ENCODE peak calls at places on chromosomes 7 and 10, in six cellular contexts. S is Caco-2, I is AG10803, L is astrocyte of the spinal cord, J is psoas muscle, U is AG04450. X is an unnamed sample.

GRCh38 chr7:132964886-132965285 is 117.0 kb downstream of the CHCHD3 start:
- DNase-seq in I (no peak), J (no peak), S (no peak), U (no peak), L (no peak), X (no peak)

GRCh38 chr7:127759945-127760421 is 108.0 kb downstream of the SND1 start:
- DNase-seq in U (no peak), I (no peak), L (no peak), S (no peak), J (no peak), X (no peak)

GRCh38 chr10:6778992-6779701 is 199.1 kb upstream of the PRKCQ start:
- DNase-seq in J (no peak), S (no peak), U (peak; percentile 89), I (peak; percentile 95), L (peak; percentile 95), X (no peak)

GRCh38 chr7:142231716-142232115 is 26.1 kb downstream of the PRSS58 start:
- DNase-seq in I (no peak), S (peak; percentile 52), J (no peak), L (no peak), U (no peak), X (peak; percentile 12)

GRCh38 chr7:94449151-94449725 is 54.5 kb downstream of the COL1A2 start:
- DNase-seq in J (no peak), S (no peak), U (no peak), I (peak; percentile 54), L (peak; percentile 60), X (peak; percentile 60)

GRCh38 chr7:70040971-70041766 is 442.9 kb downstream of the AUTS2 start:
- DNase-seq in J (no peak), I (peak; percentile 48), U (no peak), S (no peak), L (peak; percentile 48), X (no peak)

GRCh38 chr7:21469894-21470293 is 42.0 kb downstream of the SP4 start:
- DNase-seq in L (no peak), I (no peak), S (no peak), J (no peak), U (no peak), X (no peak)

GRCh38 chr7:151867912-151868804 is 8.8 kb downstream of the PRKAG2 start:
- DNase-seq in I (no peak), J (peak; percentile 42), L (no peak), U (no peak), S (no peak), X (no peak)

GRCh38 chr7:149819141-149819960 is 18.8 kb upstream of the ZNF862 start:
- DNase-seq in I (no peak), S (no peak), L (no peak), U (no peak), J (peak; percentile 25), X (no peak)

GRCh38 chr7:47622946-47623640 is 41.2 kb upstream of the TNS3 start:
- DNase-seq in L (peak; percentile 91), U (peak; percentile 91), S (peak; percentile 79), I (peak; percentile 96), J (no peak), X (no peak)

GRCh38 chr10:17683541-17683940 is 39.6 kb downstream of the STAM start:
- DNase-seq in L (no peak), I (peak; percentile 18), J (no peak), S (no peak), U (no peak), X (no peak)

GRCh38 chr7:122544463-122544862 is 154.5 kb downstream of the RNF133 start:
- DNase-seq in L (no peak), J (no peak), I (no peak), U (no peak), S (no peak), X (peak; percentile 68)

GRCh38 chr10:53765311-53765710 is 992.7 kb upstream of the MBL2 start:
- DNase-seq in J (no peak), S (no peak), I (no peak), L (peak; percentile 40), U (no peak), X (no peak)

GRCh38 chr10:84600947-84601346 is 272.6 kb downstream of the CCSER2 start:
- DNase-seq in U (no peak), J (no peak), S (no peak), I (no peak), L (no peak), X (no peak)

GRCh38 chr10:5466451-5466996 is 32.8 kb downstream of the CALML5 start:
- DNase-seq in J (no peak), S (no peak), I (peak; percentile 61), U (peak; percentile 68), L (peak; percentile 82), X (no peak)

GRCh38 chr7:47722126-47722525 is 140.2 kb upstream of the TNS3 start:
- DNase-seq in J (no peak), I (no peak), S (no peak), U (no peak), L (no peak), X (no peak)

GRCh38 chr10:5570979-5571810 is 46.4 kb downstream of the CALML3 start:
- DNase-seq in S (no peak), I (no peak), U (no peak), J (peak; percentile 35), L (no peak), X (no peak)

DNA sequence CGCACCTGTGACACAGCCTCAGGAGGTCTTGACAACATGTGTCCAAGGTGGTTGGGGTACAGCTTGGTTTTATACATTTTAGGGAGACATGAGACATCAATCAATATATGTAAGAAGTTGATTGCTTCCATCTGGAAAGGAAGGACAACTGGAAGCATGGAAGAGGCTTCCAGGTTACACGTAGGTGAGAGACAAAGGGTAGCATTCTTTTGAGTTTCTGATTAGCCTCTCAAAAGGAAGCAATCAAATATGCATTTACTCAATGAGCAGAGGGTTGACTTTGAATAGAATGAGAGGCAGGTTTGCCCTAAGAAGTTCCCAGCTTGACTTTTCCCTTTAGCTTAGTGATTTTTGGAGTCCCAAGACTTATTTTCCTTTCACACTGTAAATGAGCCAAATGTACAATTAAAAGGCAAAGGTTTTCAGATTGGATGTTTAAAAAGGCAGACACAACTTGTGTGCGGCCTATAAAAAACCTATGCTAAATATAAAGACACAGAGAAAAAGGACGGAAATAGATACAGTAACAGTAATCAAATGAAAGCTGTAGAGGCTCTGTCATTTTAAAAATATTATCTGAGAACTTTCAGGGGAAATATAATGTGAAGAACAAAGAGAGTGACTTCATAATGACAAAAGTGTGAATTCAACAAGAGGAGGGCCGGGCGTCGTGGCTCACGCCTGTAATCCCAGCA is 65.7 kb upstream of the LANCL2 start:
- DNase-seq in L (no peak), I (no peak), J (no peak), U (no peak), S (no peak), X (no peak)
- TF ChIP-seq CTCF in L (no peak), I (no peak), J (no peak), U (no peak), S (no peak), X (no peak)

DNA sequence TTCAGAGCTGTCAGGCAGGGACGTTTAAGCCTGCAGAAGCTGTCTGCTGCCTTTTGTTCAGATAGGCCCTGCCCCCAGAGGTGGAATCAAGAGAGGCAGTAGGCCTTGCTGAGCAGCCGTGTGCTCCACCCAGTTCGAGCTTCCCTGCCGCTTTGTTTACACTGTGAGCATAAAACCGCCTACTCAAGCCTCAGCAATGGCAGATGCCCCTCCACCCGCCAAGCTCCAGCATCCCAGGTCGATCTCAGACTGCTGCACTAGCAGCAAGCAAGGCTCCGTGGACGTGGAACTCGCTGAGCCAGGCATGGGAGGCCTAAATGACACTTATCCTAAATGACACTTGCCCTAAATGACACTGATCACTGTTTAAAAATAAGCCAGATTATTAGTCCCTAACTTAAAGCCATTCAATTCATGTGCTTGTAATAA is 6.8 kb upstream of the ASB15 start:
- DNase-seq in L (peak; percentile 13), J (no peak), S (no peak), I (no peak), U (no peak), X (no peak)
- H3K4me3 ChIP-seq in L (no peak overlapping the region), J (no peak overlapping the region), S (no peak overlapping the region), I (no peak overlapping the region), U (no peak overlapping the region), X (no peak overlapping the region)

GRCh38 chr10:102384053-102384452 is 11.5 kb upstream of the NFKB2 start:
- DNase-seq in U (no peak), J (no peak), S (no peak), I (no peak), L (no peak), X (no peak)
- TF ChIP-seq CTCF in U (peak; percentile 27), J (no peak), S (no peak), I (peak; percentile 23), L (peak; percentile 33), X (peak; percentile 6)

DNA sequence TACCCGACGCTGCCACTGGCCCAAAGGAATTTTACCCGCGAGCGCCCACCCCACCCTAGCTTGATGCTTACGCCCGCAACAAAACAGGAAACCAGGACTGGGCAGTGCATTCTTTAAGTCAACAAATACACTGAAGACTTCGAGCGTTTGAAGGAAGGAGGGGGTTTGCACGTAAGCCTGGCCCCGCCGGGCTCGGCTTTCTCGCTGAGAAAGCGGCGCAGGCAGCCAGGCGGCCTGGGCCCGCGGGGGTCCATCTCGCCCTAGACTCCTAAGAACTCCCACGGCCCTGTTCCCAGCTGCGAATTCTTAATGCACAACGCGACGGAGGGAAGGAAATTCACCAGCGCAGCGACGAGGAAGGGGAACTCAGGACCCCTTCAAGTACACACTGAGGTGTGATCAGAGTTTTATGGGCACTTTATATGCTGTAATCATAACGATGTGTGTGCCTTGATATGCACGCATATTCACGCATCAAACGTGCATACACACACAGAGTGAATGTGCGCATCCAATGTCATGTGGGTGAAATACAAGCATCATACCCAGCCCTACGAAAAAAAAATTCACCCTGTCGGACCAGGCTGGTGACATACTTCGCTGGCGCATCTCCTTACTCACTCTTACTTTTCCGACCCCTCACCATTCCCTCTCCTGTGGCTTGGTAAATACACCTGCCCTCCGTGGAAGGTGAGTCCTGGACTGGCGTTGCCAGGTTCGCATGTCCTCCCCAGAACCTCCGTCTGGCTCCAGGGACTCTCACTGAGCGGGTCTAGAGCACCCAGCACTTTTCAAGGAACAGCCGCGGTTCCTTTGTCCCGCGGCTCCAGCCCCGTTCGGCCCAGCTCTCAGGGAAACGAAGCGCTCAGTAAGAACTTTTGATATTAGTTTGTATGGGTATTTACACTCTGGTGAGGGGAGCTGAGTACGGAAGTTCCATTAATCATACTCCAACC is 5.7 kb upstream of the HOXA13 start:
- DNase-seq in J (no peak), I (no peak), S (no peak), L (no peak), U (no peak), X (no peak)
- H3K4me3 ChIP-seq in J (peak overlapping the region; percentile 50), I (peak overlapping the region; percentile 44), S (peak overlapping the region; percentile 17), L (no peak overlapping the region), U (no peak overlapping the region), X (no peak overlapping the region)

GRCh38 chr10:54800677-54801480 is at the start of gene PCDH15:
- DNase-seq in I (no peak), U (no peak), J (no peak), L (peak; percentile 35), S (peak; percentile 63), X (peak; percentile 50)
- TF ChIP-seq CTCF in I (no peak), U (peak; percentile 35), J (peak; percentile 14), L (peak; percentile 52), S (peak; percentile 44), X (peak; percentile 28)

GRCh38 chr10:101120884-101121660 is 10.0 kb upstream of the TLX1 start:
- DNase-seq in L (no peak), I (no peak), U (no peak), J (peak; percentile 41), S (no peak), X (peak; percentile 16)

GRCh38 chr10:101121661-101122045 is 9.4 kb upstream of the TLX1 start:
- DNase-seq in J (peak; percentile 46), L (no peak), U (no peak), S (no peak), I (no peak), X (no peak)

GRCh38 chr10:101122270-101123084 is 8.6 kb upstream of the TLX1 start:
- DNase-seq in I (no peak), J (peak; percentile 23), U (no peak), S (no peak), L (no peak), X (no peak)

GRCh38 chr10:101118031-101118430 is 13.1 kb upstream of the TLX1 start:
- DNase-seq in S (no peak), I (peak; percentile 12), L (no peak), J (no peak), U (no peak), X (no peak)

GRCh38 chr10:101120520-101120883 is 10.6 kb upstream of the TLX1 start:
- DNase-seq in L (no peak), U (no peak), I (no peak), J (peak; percentile 3), S (no peak), X (no peak)
- H3K4me3 ChIP-seq in L (peak overlapping the region; percentile 34), U (peak overlapping the region; percentile 57), I (peak overlapping the region; percentile 55), J (peak overlapping the region; percentile 75), S (no peak overlapping the region), X (peak overlapping the region; percentile 44)